ENCODE peak calls at places on chromosome X, in ten cellular contexts. E is NCI-H1105 treated with DMSO at 0.1 percent for 48 hours; R is NCI-H2171 treated with DMSO at 0.1 percent for 48 hours; J is stimulated activated CD8-positive, alpha-beta memory T cell treated with anti-CD3 and anti-CD28 coated beads, Interleukin-15, amount 100 ng/mL, for 48 hours; Z is activated CD8-positive, alpha-beta memory T cell treated with anti-CD3 and anti-CD28 coated beads, Interleukin-2, amount 50 U/mL, for 48 hours; Y is SW480; B is glutamatergic neuron; P is lower lobe of right lung; O is T-helper 1 cell; T is stimulated activated CD4-positive, alpha-beta T cell treated with anti-CD3 and anti-CD28 coated beads, Interleukin-12 subunit alpha, Interleukin-12 subunit beta, amount 100 ng/mL, for 24 hours. U is an unnamed sample.

GRCh38 chrX:47358387-47359065 is 11.9 kb upstream of the ZNF157 start:
- DNase-seq in P (no peak), Y (no peak), E (no peak), Z (no peak), O (peak), T (no peak), R (no peak), B (no peak), J (no peak), U (no peak)

GRCh38 chrX:13899607-13900006 is 82.7 kb upstream of the GPM6B start:
- DNase-seq in T (no peak), B (no peak), P (no peak), E (peak), Z (no peak), O (no peak), J (no peak), R (peak), Y (peak), U (no peak)

GRCh38 chrX:84339507-84340364 is 151.7 kb upstream of the RPS6KA6 start:
- DNase-seq in T (no peak), J (no peak), O (no peak), P (no peak), E (peak), Y (peak), Z (no peak), R (peak), B (no peak), U (no peak)

GRCh38 chrX:44267116-44267515 is 76.4 kb downstream of the EFHC2 start:
- DNase-seq in J (no peak), Z (no peak), E (no peak), T (no peak), B (no peak), Y (no peak), R (no peak), O (no peak), P (no peak), U (no peak)

GRCh38 chrX:72620550-72621145 is 48.0 kb upstream of the HDAC8 start:
- DNase-seq in T (no peak), J (peak), B (no peak), Z (peak), E (no peak), Y (peak), R (no peak), O (peak), P (peak), U (peak)

GRCh38 chrX:129908636-129909035 is 2.7 kb downstream of the UTP14A start:
- DNase-seq in E (no peak), Z (no peak), P (no peak), B (no peak), Y (peak), R (no peak), J (no peak), O (no peak), T (no peak), U (no peak)

GRCh38 chrX:30364229-30364628 is 55.0 kb upstream of the NR0B1 start:
- DNase-seq in J (no peak), T (no peak), O (no peak), P (no peak), B (no peak), R (no peak), E (peak), Y (no peak), Z (no peak), U (no peak)

GRCh38 chrX:57900961-57901360 is 9.3 kb downstream of the ZXDA start:
- DNase-seq in R (no peak), T (no peak), E (no peak), B (no peak), O (no peak), Y (no peak), Z (no peak), P (no peak), J (no peak), U (no peak)

GRCh38 chrX:46803140-46803539 is 33.7 kb upstream of the RP2 start:
- DNase-seq in P (no peak), Z (no peak), B (no peak), R (no peak), T (no peak), E (no peak), O (no peak), Y (peak), J (no peak), U (no peak)

GRCh38 chrX:101759000-101759399 is 99.3 kb upstream of the ARMCX2 start:
- DNase-seq in B (no peak), J (no peak), E (peak), R (no peak), Z (no peak), O (peak), T (no peak), P (no peak), Y (peak), U (no peak)

GRCh38 chrX:46754450-46755075 is 4.4 kb downstream of the SLC9A7 start:
- DNase-seq in O (no peak), T (no peak), R (peak), J (no peak), E (no peak), P (no peak), Y (no peak), Z (no peak), B (no peak), U (no peak)

GRCh38 chrX:103155201-103155600 is 59.7 kb upstream of the BEX4 start:
- DNase-seq in Z (no peak), B (no peak), O (no peak), P (no peak), R (no peak), Y (no peak), T (no peak), J (no peak), E (no peak), U (no peak)

GRCh38 chrX:69226459-69227158 is 61.4 kb upstream of the PJA1 start:
- DNase-seq in R (no peak), Z (no peak), E (no peak), P (no peak), O (no peak), T (no peak), J (no peak), B (no peak), Y (no peak), U (no peak)

GRCh38 chrX:13855689-13856425 is 39.0 kb upstream of the GPM6B start:
- DNase-seq in P (no peak), Y (no peak), J (no peak), Z (no peak), O (no peak), E (no peak), R (no peak), B (no peak), T (no peak), U (no peak)

GRCh38 chrX:31522760-31523159 is 450.9 kb upstream of the FTHL17 start:
- DNase-seq in B (no peak), O (no peak), Z (no peak), J (no peak), E (no peak), Y (no peak), R (no peak), P (no peak), T (no peak), U (no peak)

GRCh38 chrX:149540133-149540620 is 635 bp upstream of the EOLA1 start:
- DNase-seq in O (peak), E (peak), Y (peak), P (peak), B (peak), Z (peak), J (peak), T (peak), R (peak), U (peak)

GRCh38 chrX:153667931-153668396 is 5.6 kb downstream of the PNCK start:
- DNase-seq in J (peak), Z (peak), E (peak), Y (peak), B (peak), P (peak), T (peak), R (peak), O (peak), U (peak)

GRCh38 chrX:71604141-71604540 is 14.2 kb downstream of the CXCR3 start:
- DNase-seq in O (no peak), E (no peak), J (no peak), B (no peak), R (no peak), Y (no peak), P (no peak), Z (no peak), T (no peak), U (no peak)

GRCh38 chrX:48972214-48973164 is 845 bp upstream of the KCND1 start:
- DNase-seq in R (peak), P (no peak), B (peak), J (no peak), Z (no peak), T (no peak), E (peak), O (peak), Y (peak), U (peak)

GRCh38 chrX:2500681-2501151 is at the start of the genes DHRSX and ZBED1:
- DNase-seq in Y (no peak), J (peak), E (no peak), P (peak), O (peak), B (peak), Z (peak), R (no peak), T (peak), U (peak)

GRCh38 chrX:44036336-44036735 is 63.1 kb upstream of the NDP start:
- DNase-seq in R (no peak), P (no peak), B (no peak), E (no peak), O (no peak), T (no peak), J (no peak), Y (no peak), Z (no peak), U (no peak)